ENCODE peak calls at places on chromosomes 2 and 18, in seven cellular contexts. Z is pancreas, Y is AG09309, S is ascending aorta, C is A549, J is cardiac fibroblast, U is fibroblast of the aortic adventitia. D is an unnamed sample.

GRCh38 chr18:61600422-61600821 is 267.2 kb downstream of the CDH20 start:
- DNase-seq in Y (no peak), J (no peak), Z (no peak), U (no peak), S (no peak), C (no peak), D (no peak)

GRCh38 chr2:174047746-174048145 is 82.6 kb upstream of the SP3 start:
- DNase-seq in Y (no peak), C (no peak), Z (no peak), S (no peak), J (no peak), U (no peak), D (no peak)

GRCh38 chr2:25567406-25567805 is 106.0 kb downstream of the DTNB start:
- DNase-seq in S (no peak), Z (no peak), J (peak), C (peak), Y (peak), U (peak), D (no peak)

GRCh38 chr18:51330148-51330547 is 132.7 kb upstream of the MEX3C start:
- DNase-seq in S (no peak), J (peak), C (no peak), Y (no peak), Z (no peak), U (no peak), D (no peak)

GRCh38 chr2:121471571-121472464 is 58.9 kb upstream of the RNU4ATAC start:
- DNase-seq in Y (peak), Z (no peak), S (no peak), J (peak), C (no peak), U (peak), D (no peak)

GRCh38 chr2:136538489-136538888 is 226.9 kb upstream of the THSD7B start:
- DNase-seq in C (no peak), Z (no peak), U (no peak), Y (no peak), S (no peak), J (no peak), D (no peak)

GRCh38 chr18:9563326-9563725 is 51.0 kb downstream of the PPP4R1 start:
- DNase-seq in Y (no peak), U (no peak), S (no peak), Z (no peak), C (no peak), J (no peak), D (no peak)

GRCh38 chr2:112154246-112155110 is 16.3 kb downstream of the FBLN7 start:
- DNase-seq in Z (no peak), U (no peak), C (no peak), J (no peak), Y (no peak), S (peak), D (no peak)

GRCh38 chr2:140354544-140354943 is 1574.4 kb upstream of the NXPH2 start:
- DNase-seq in J (no peak), Z (no peak), C (no peak), Y (no peak), S (no peak), U (no peak), D (no peak)

GRCh38 chr2:143075711-143076110 is 53.5 kb upstream of the ARHGAP15 start:
- DNase-seq in U (no peak), Z (no peak), S (no peak), Y (no peak), C (no peak), J (no peak), D (no peak)

GRCh38 chr2:237541242-237541641 is 25.1 kb upstream of the PRLH start:
- DNase-seq in Y (no peak), Z (no peak), U (no peak), S (no peak), C (no peak), J (no peak), D (no peak)

GRCh38 chr2:127173073-127173472 is 47.0 kb downstream of the CYP27C1 start:
- DNase-seq in Y (peak), J (peak), Z (no peak), U (peak), S (peak), C (no peak), D (no peak)

GRCh38 chr2:155404433-155405002 is 706.0 kb downstream of the KCNJ3 start:
- DNase-seq in S (no peak), C (no peak), J (no peak), Z (no peak), Y (no peak), U (no peak), D (no peak)

GRCh38 chr2:60439219-60439974 is 114.1 kb downstream of the BCL11A start:
- DNase-seq in U (no peak), J (no peak), S (peak), Z (no peak), Y (no peak), C (no peak), D (no peak)

GRCh38 chr18:79706658-79707057 is 27.1 kb downstream of the CTDP1 start:
- DNase-seq in Y (no peak), J (no peak), S (no peak), C (no peak), U (no peak), Z (no peak), D (no peak)

GRCh38 chr18:10245517-10246175 is 208.8 kb upstream of the APCDD1 start:
- DNase-seq in Z (no peak), Y (no peak), S (no peak), C (no peak), J (no peak), U (no peak), D (no peak)

GRCh38 chr2:12675801-12676200 is 40.9 kb upstream of the TRIB2 start:
- DNase-seq in S (no peak), J (peak), U (no peak), Y (no peak), C (no peak), Z (no peak), D (no peak)

GRCh38 chr2:69762513-69763494 is 20.9 kb downstream of the ANXA4 start:
- DNase-seq in Y (no peak), J (no peak), C (no peak), Z (no peak), S (no peak), U (peak), D (no peak)

GRCh38 chr18:8770655-8771054 is 65.3 kb downstream of the MTCL1 start:
- DNase-seq in Z (no peak), C (no peak), J (no peak), U (no peak), S (no peak), Y (no peak), D (no peak)

GRCh38 chr2:108589786-108590185 is 55.5 kb downstream of the LIMS1 start:
- DNase-seq in J (peak), C (no peak), Z (no peak), S (no peak), U (no peak), Y (no peak), D (no peak)

GRCh38 chr2:175366814-175367213 is 185.3 kb upstream of the ATP5MC3 start:
- DNase-seq in J (peak), Y (peak), U (peak), C (peak), Z (no peak), S (no peak), D (peak)

GRCh38 chr2:127066942-127067341 is 40.0 kb downstream of the BIN1 start:
- DNase-seq in Y (no peak), U (peak), C (no peak), S (peak), Z (no peak), J (peak), D (peak)

GRCh38 chr2:6576312-6576711 is 289.4 kb downstream of the CMPK2 start:
- DNase-seq in Z (no peak), C (no peak), S (no peak), J (no peak), U (no peak), Y (no peak), D (no peak)

GRCh38 chr2:152924722-152925121 is 206.3 kb downstream of the ARL6IP6 start:
- DNase-seq in U (no peak), Y (no peak), Z (no peak), J (no peak), C (no peak), S (no peak), D (no peak)

GRCh38 chr2:144320491-144320890 is 199.4 kb downstream of the ZEB2 start:
- DNase-seq in Y (peak), Z (no peak), S (peak), C (no peak), J (peak), U (peak), D (no peak)

GRCh38 chr2:150126143-150126725 is 361.2 kb downstream of the RND3 start:
- DNase-seq in Z (no peak), S (no peak), C (peak), J (peak), U (no peak), Y (no peak), D (no peak)

GRCh38 chr18:79935499-79935898 is 16.0 kb downstream of the SLC66A2 start:
- DNase-seq in Y (no peak), S (peak), U (no peak), Z (no peak), J (no peak), C (no peak), D (no peak)

DNA sequence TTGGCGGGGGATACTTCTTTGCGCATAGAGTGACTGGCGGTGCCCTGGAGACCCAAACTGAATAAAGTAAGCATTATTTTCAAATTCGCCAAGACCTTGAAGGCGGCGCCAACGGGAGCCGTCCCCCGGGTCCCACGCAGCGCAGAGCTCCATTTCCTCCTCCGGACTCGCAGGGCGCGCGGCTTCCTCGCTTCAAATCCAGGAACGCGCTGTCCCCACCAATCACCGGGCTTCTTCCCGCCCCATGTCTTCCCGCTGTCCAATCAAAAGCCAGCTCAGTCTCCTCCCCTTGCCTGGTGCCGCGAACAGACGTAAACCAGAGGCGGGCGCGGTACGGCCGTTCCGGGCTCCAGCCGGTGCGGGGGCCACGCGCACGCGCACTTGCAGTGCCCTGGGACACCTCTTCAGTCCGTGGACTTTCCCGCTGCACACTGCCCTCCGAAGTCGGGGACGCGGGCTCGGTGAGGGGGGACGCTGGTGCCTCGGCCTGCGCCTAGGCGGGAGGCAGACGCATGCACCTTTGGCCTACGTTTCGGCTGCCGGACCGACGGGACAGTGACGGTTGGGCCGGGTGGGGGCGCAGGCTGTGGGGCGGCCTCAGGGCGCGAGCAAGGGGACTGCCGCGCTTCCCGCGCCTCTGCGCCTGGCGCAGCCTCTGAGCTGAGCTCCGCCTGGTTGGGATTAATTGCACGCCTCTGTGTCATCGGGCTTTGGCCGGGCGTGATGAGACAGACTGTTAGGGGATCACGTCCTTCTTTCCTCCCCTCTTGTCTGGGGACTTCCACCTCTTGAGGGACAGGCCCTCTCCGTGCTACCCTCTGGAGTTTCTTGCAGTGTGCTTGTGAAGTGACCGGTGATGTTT is at the start of gene CEP192:
- DNase-seq in J (peak), Y (peak), C (peak), Z (peak), S (peak), U (peak), D (peak)
- TF ChIP-seq CTCF in J (no peak), Y (no peak), C (no peak), Z (no peak), S (no peak), U (no peak), D (no peak)

GRCh38 chr2:65019010-65019409 is 29.8 kb downstream of the SLC1A4 start:
- DNase-seq in S (no peak), Z (no peak), J (no peak), C (no peak), Y (no peak), U (no peak), D (no peak)

GRCh38 chr2:65016789-65017188 is 27.6 kb downstream of the SLC1A4 start:
- DNase-seq in C (no peak), U (no peak), J (no peak), S (no peak), Z (no peak), Y (no peak), D (no peak)

GRCh38 chr2:65015731-65016130 is 26.5 kb downstream of the SLC1A4 start:
- DNase-seq in J (no peak), U (no peak), C (no peak), Y (no peak), Z (no peak), S (no peak), D (no peak)

GRCh38 chr2:65018141-65018582 is 29.0 kb downstream of the SLC1A4 start:
- DNase-seq in S (peak), C (no peak), J (no peak), U (no peak), Y (no peak), Z (no peak), D (no peak)

DNA sequence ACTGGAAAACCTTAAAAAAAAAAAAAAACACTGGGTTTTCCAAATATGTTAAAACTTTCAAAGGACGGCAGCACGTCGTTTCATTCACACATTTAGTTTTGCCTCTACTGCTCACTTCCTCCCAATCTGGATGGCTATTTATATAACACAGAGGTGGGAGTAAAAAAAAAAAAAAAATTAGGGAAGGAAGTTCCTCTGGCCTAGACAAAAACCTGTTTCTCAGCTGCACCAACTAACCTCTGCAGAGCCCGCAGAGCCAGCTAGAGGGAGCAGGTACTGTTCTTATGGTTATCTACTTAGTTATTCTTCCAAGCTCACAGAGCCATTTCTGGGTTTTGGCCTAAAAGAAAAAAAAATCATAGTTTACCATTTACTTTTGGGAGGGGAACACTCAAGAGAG is 28.1 kb downstream of the SLC1A4 start:
- DNase-seq in U (no peak), Z (no peak), Y (no peak), J (no peak), S (no peak), C (no peak), D (no peak)
- TF ChIP-seq CTCF in U (no peak), Z (no peak), Y (no peak), J (no peak), S (no peak), C (no peak), D (no peak)

GRCh38 chr18:70169747-70170146 is 35.7 kb downstream of the RTTN start:
- DNase-seq in S (no peak), C (no peak), Z (no peak), U (no peak), J (no peak), Y (no peak), D (no peak)

GRCh38 chr18:70175216-70175615 is 30.3 kb downstream of the RTTN start:
- DNase-seq in Z (no peak), S (no peak), C (no peak), U (no peak), J (no peak), Y (no peak), D (no peak)

GRCh38 chr18:70176537-70176936 is 28.9 kb downstream of the RTTN start:
- DNase-seq in Z (no peak), C (no peak), S (no peak), Y (no peak), U (no peak), J (no peak), D (no peak)

GRCh38 chr18:70166668-70167067 is 38.8 kb downstream of the RTTN start:
- DNase-seq in U (no peak), Y (no peak), Z (no peak), C (no peak), S (no peak), J (no peak), D (no peak)

GRCh38 chr18:70172225-70172624 is 33.3 kb downstream of the RTTN start:
- DNase-seq in J (peak), Z (no peak), C (peak), Y (no peak), S (no peak), U (peak), D (no peak)
- TF ChIP-seq CTCF in J (peak), Z (no peak), C (peak), Y (peak), S (no peak), U (peak), D (peak)

DNA sequence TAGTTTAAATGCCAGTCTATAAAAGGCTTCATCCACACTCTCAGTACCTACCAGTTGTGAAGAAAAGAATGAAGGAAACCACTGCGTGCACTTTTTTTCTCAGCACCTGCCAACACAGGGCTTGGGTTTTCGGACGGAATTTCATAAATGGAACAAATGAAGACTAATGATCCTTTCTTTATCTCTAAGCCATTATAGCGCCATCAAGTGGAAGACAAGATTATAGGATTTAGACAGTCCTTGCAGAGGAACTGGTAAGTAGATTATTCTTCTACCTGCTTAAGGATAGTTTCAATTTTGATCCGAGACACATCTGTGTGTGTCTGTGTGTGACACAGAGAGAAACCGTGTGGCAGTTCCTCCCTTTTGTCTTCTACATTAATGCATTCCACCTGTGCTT is 245.6 kb downstream of the NRXN1 start:
- DNase-seq in S (no peak), U (no peak), C (no peak), Z (no peak), Y (no peak), J (no peak), D (no peak)
- TF ChIP-seq CTCF in S (no peak), U (no peak), C (no peak), Z (no peak), Y (no peak), J (no peak), D (no peak)

GRCh38 chr2:189498205-189498604 is 56.9 kb downstream of the WDR75 start:
- DNase-seq in Z (no peak), U (peak), J (peak), S (no peak), Y (no peak), C (peak), D (no peak)
- TF ChIP-seq CTCF in Z (no peak), U (peak), J (no peak), S (no peak), Y (no peak), C (no peak), D (no peak)

DNA sequence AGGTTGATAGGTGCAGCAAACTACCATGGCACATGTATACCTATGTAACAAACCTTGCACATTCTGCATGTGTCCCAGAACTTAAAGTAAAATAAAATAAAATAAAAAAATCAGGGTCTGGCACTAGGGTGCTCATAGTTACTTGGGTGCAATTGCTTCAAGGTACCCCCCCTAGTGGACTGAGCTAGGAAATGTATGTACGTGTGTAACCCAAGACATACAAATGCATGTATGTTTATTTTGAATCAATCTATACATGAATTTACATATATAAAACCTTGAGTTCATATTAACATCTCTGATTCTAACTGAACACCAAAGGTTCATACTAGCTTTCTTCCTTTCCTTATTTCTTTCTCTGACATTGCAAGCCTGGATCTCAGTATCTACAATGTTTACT is 51.5 kb downstream of the USP37 start:
- DNase-seq in S (no peak), J (peak), C (peak), U (peak), Z (no peak), Y (no peak), D (no peak)
- TF ChIP-seq CTCF in S (no peak), J (peak), C (no peak), U (peak), Z (no peak), Y (peak), D (no peak)

GRCh38 chr2:19607931-19608762 is 249.7 kb upstream of the OSR1 start:
- DNase-seq in J (peak), U (peak), C (peak), Z (no peak), S (no peak), Y (no peak), D (no peak)
- TF ChIP-seq CTCF in J (no peak), U (no peak), C (no peak), Z (no peak), S (no peak), Y (no peak), D (no peak)

GRCh38 chr2:222052934-222053367 is 245.8 kb downstream of the PAX3 start:
- DNase-seq in J (no peak), Z (no peak), C (peak), Y (no peak), S (no peak), U (no peak), D (no peak)
- TF ChIP-seq CTCF in J (no peak), Z (no peak), C (no peak), Y (no peak), S (no peak), U (no peak), D (no peak)

GRCh38 chr18:73240899-73241298 is 373.1 kb upstream of the NETO1 start:
- DNase-seq in J (no peak), C (no peak), Z (no peak), Y (no peak), S (no peak), U (no peak), D (no peak)
- TF ChIP-seq CTCF in J (no peak), C (no peak), Z (no peak), Y (no peak), S (no peak), U (no peak), D (no peak)

DNA sequence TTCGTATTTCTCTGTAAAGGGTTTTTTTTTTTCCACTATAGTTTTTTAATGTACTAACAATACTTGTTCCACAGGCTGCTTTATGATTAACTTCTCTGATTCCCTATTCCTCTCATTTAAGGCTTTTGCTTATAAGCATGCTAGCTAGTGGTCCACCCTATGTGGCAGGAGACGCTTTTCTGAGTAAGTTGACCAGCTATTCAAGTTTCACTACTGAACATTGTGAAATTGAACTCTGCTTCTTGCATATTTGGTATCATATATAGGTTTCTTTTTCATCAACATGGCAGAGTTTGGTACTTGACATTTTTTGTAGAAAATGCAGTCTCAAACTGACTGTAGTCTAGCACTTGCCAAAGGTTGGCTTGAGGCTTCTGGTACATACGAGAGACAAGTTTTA is 74.2 kb downstream of the OTX1 start:
- DNase-seq in S (no peak), U (no peak), Z (no peak), J (no peak), Y (no peak), C (no peak), D (no peak)
- TF ChIP-seq CTCF in S (no peak), U (no peak), Z (no peak), J (no peak), Y (no peak), C (no peak), D (no peak)